ENCODE peak calls at places on chromosomes 3 and 15, in four cellular contexts. One of them, this sample, is unnamed.

GRCh38 chr3:197309528-197310361 is 11.3 kb upstream of the DLG1 start:
- DNase-seq in glutamatergic neuron: no peak
- DNase-seq in NCI-H1105: no peak
- DNase-seq in non-pigmented ciliary epithelial cell: peak
- DNase-seq in this sample: no peak

GRCh38 chr3:88307666-88308065 is 157.9 kb downstream of the C3orf38 start:
- DNase-seq in glutamatergic neuron: peak
- DNase-seq in NCI-H1105: no peak
- DNase-seq in non-pigmented ciliary epithelial cell: no peak
- DNase-seq in this sample: no peak

GRCh38 chr3:186782542-186783069 is 771 bp upstream of the EIF4A2 start:
- DNase-seq in glutamatergic neuron: no peak
- DNase-seq in NCI-H1105: peak
- DNase-seq in non-pigmented ciliary epithelial cell: no peak
- DNase-seq in this sample: no peak

GRCh38 chr3:31770822-31771326 is 210.2 kb downstream of the OSBPL10 start:
- DNase-seq in glutamatergic neuron: no peak
- DNase-seq in NCI-H1105: no peak
- DNase-seq in non-pigmented ciliary epithelial cell: no peak
- DNase-seq in this sample: no peak

GRCh38 chr15:52483712-52484111 is 45.0 kb downstream of the MYO5A start:
- DNase-seq in glutamatergic neuron: no peak
- DNase-seq in NCI-H1105: no peak
- DNase-seq in non-pigmented ciliary epithelial cell: peak
- DNase-seq in this sample: no peak

GRCh38 chr3:125916376-125916978 is 52.5 kb upstream of the ROPN1B start:
- DNase-seq in glutamatergic neuron: peak
- DNase-seq in NCI-H1105: peak
- DNase-seq in non-pigmented ciliary epithelial cell: peak
- DNase-seq in this sample: no peak

GRCh38 chr3:94787734-94788133 is 724.9 kb downstream of the NSUN3 start:
- DNase-seq in glutamatergic neuron: no peak
- DNase-seq in NCI-H1105: no peak
- DNase-seq in non-pigmented ciliary epithelial cell: no peak
- DNase-seq in this sample: no peak

GRCh38 chr15:89926158-89926557 is 13.4 kb upstream of the ARPIN start:
- DNase-seq in glutamatergic neuron: no peak
- DNase-seq in NCI-H1105: no peak
- DNase-seq in non-pigmented ciliary epithelial cell: no peak
- DNase-seq in this sample: no peak

GRCh38 chr3:52004158-52004787 is 8.6 kb upstream of the RPL29 start:
- DNase-seq in glutamatergic neuron: peak
- DNase-seq in NCI-H1105: no peak
- DNase-seq in non-pigmented ciliary epithelial cell: no peak
- DNase-seq in this sample: no peak

GRCh38 chr15:69154684-69155083 is 5.8 kb upstream of the GLCE start:
- DNase-seq in glutamatergic neuron: no peak
- DNase-seq in NCI-H1105: no peak
- DNase-seq in non-pigmented ciliary epithelial cell: peak
- DNase-seq in this sample: no peak